ENCODE peak calls at places on chromosomes 5 and 9, in four cellular contexts. L is CD4-positive, alpha-beta T cell; C is naive thymus-derived CD4-positive, alpha-beta T cell; H is kidney. A is an unnamed sample.

GRCh38 chr9:78397045-78397843 is 100.3 kb downstream of the PSAT1 start:
- DNase-seq in L (no peak), C (no peak), H (no peak), A (no peak)

GRCh38 chr9:133101356-133102189 is 19.5 kb downstream of the RALGDS start:
- DNase-seq in L (no peak), C (no peak), H (peak), A (no peak)

GRCh38 chr5:146002491-146002890 is 66.1 kb downstream of the SH3RF2 start:
- DNase-seq in L (no peak), C (no peak), H (no peak), A (no peak)

GRCh38 chr5:69213513-69214215 is 21.0 kb upstream of the CDK7 start:
- DNase-seq in L (no peak), C (no peak), H (no peak), A (no peak)

GRCh38 chr5:7801898-7802614 is 48.9 kb downstream of the CFAP90 start:
- DNase-seq in L (no peak), C (no peak), H (no peak), A (no peak)

GRCh38 chr9:35220659-35221338 is 59.0 kb downstream of the UNC13B start:
- DNase-seq in L (no peak), C (no peak), H (no peak), A (no peak)

GRCh38 chr9:127221695-127222094 is 42.9 kb upstream of the GARNL3 start:
- DNase-seq in L (no peak), C (no peak), H (no peak), A (no peak)

GRCh38 chr9:111036946-111037743 is 1.1 kb downstream of the LPAR1 start:
- DNase-seq in L (no peak), C (no peak), H (no peak), A (no peak)

GRCh38 chr5:10632110-10632903 is 68.4 kb downstream of the ANKRD33B start:
- DNase-seq in L (no peak), C (peak), H (peak), A (no peak)

GRCh38 chr9:79408200-79408599 is 163.6 kb upstream of the TLE4 start:
- DNase-seq in L (no peak), C (no peak), H (no peak), A (no peak)

GRCh38 chr5:72210913-72211670 is 103.8 kb downstream of the MAP1B start:
- DNase-seq in L (no peak), C (no peak), H (peak), A (peak)

GRCh38 chr9:37992924-37993349 is 76.1 kb downstream of the SHB start:
- DNase-seq in L (no peak), C (no peak), H (peak), A (no peak)

GRCh38 chr9:98536542-98537173 is 172.1 kb downstream of the GABBR2 start:
- DNase-seq in L (no peak), C (peak), H (no peak), A (no peak)

GRCh38 chr9:133322701-133323100 is 13.3 kb downstream of the SURF6 start:
- DNase-seq in L (no peak), C (no peak), H (peak), A (no peak)

GRCh38 chr9:36163049-36163839 is 5.9 kb upstream of the CCIN start:
- DNase-seq in L (no peak), C (no peak), H (peak), A (peak)

GRCh38 chr9:34501889-34502425 is 20.8 kb downstream of the ENHO start:
- DNase-seq in L (no peak), C (no peak), H (no peak), A (peak)

GRCh38 chr5:108238936-108239887 is 142.7 kb downstream of the FBXL17 start:
- DNase-seq in L (no peak), C (no peak), H (peak), A (no peak)

GRCh38 chr5:32785639-32786216 is 74.6 kb downstream of the NPR3 start:
- DNase-seq in L (no peak), C (no peak), H (no peak), A (no peak)

GRCh38 chr5:157175071-157175612 is 5.5 kb upstream of the ITK start:
- DNase-seq in L (no peak), C (peak), H (no peak), A (no peak)

GRCh38 chr5:37723147-37723961 is 116.5 kb downstream of the GDNF start:
- DNase-seq in L (no peak), C (peak), H (no peak), A (no peak)

GRCh38 chr9:94112716-94113465 is 28.6 kb downstream of the PTPDC1 start:
- DNase-seq in L (no peak), C (no peak), H (no peak), A (no peak)

GRCh38 chr5:113235884-113236283 is 198.9 kb downstream of the TSSK1B start:
- DNase-seq in L (no peak), C (no peak), H (no peak), A (no peak)

GRCh38 chr9:133117271-133118178 is 3.5 kb downstream of the RALGDS start:
- DNase-seq in L (no peak), C (no peak), H (peak), A (no peak)

GRCh38 chr5:175517824-175518450 is 39.6 kb downstream of the SFXN1 start:
- DNase-seq in L (peak), C (peak), H (no peak), A (no peak)

GRCh38 chr5:126479810-126480209 is 56.6 kb downstream of the GRAMD2B start:
- DNase-seq in L (no peak), C (no peak), H (no peak), A (no peak)

GRCh38 chr5:8363133-8363532 is 494.2 kb downstream of the MTRR start:
- DNase-seq in L (no peak), C (no peak), H (no peak), A (no peak)

GRCh38 chr5:31390256-31390655 is 141.6 kb downstream of the DROSHA start:
- DNase-seq in L (no peak), C (no peak), H (no peak), A (no peak)

GRCh38 chr5:179805070-179805528 is 1.6 kb downstream of the MGAT4B start:
- DNase-seq in L (no peak), C (no peak), H (peak), A (no peak)

GRCh38 chr9:96646081-96646991 is 8.8 kb downstream of the PRXL2C start:
- DNase-seq in L (no peak), C (no peak), H (no peak), A (no peak)

GRCh38 chr5:156522651-156523529 is 195.9 kb downstream of the SGCD start:
- DNase-seq in L (no peak), C (no peak), H (no peak), A (no peak)

GRCh38 chr9:126341461-126341860 is 14.8 kb downstream of the MVB12B start:
- DNase-seq in L (no peak), C (no peak), H (no peak), A (no peak)

GRCh38 chr5:135323701-135324132 is 75.3 kb downstream of the MACROH2A1 start:
- DNase-seq in L (no peak), C (no peak), H (no peak), A (no peak)

GRCh38 chr5:40383719-40384651 is 295.7 kb upstream of the PTGER4 start:
- DNase-seq in L (no peak), C (no peak), H (no peak), A (no peak)

GRCh38 chr9:4126184-4126865 is 173.5 kb downstream of the GLIS3 start:
- DNase-seq in L (no peak), C (no peak), H (no peak), A (no peak)

GRCh38 chr5:78527054-78527884 is 121.3 kb downstream of the LHFPL2 start:
- DNase-seq in L (no peak), C (no peak), H (peak), A (peak)
- H3K27ac ChIP-seq in L (no peak), C (no peak), H (peak), A (peak)

DNA sequence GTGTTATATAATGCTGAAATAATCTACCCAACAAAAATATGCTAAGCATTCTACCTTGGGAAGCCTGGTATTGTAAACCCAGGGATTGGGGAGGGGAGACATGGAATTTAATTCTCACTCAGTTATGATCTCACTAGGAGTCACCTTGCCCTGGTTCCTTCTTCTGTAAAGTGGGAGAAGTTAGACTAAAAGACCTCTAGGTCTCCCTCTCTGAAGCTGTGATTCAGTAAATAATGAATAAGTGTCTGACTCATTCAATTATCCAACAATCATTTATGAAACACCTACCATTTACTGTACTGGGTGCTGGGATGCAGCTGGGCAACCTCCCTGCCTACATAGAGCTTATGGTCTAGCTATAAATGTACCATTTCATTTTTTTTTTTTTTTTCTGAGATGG is 20.2 kb upstream of the SPARC start:
- DNase-seq in L (no peak), C (no peak), H (no peak), A (no peak)
- H3K27ac ChIP-seq in L (no peak), C (no peak), H (no peak), A (peak)

GRCh38 chr9:124222109-124222508 is 35.6 kb upstream of the NEK6 start:
- DNase-seq in L (no peak), C (no peak), H (no peak), A (no peak)

GRCh38 chr9:124225945-124226344 is 31.8 kb upstream of the NEK6 start:
- DNase-seq in L (no peak), C (no peak), H (no peak), A (no peak)

GRCh38 chr9:124221685-124222084 is 36.1 kb upstream of the NEK6 start:
- DNase-seq in L (no peak), C (no peak), H (no peak), A (no peak)

GRCh38 chr9:124220551-124221451 is 36.9 kb upstream of the NEK6 start:
- DNase-seq in L (no peak), C (no peak), H (peak), A (no peak)

GRCh38 chr9:124222918-124223720 is 34.6 kb upstream of the NEK6 start:
- DNase-seq in L (no peak), C (no peak), H (no peak), A (peak)
- H3K27ac ChIP-seq in L (no peak), C (no peak), H (no peak), A (no peak)

DNA sequence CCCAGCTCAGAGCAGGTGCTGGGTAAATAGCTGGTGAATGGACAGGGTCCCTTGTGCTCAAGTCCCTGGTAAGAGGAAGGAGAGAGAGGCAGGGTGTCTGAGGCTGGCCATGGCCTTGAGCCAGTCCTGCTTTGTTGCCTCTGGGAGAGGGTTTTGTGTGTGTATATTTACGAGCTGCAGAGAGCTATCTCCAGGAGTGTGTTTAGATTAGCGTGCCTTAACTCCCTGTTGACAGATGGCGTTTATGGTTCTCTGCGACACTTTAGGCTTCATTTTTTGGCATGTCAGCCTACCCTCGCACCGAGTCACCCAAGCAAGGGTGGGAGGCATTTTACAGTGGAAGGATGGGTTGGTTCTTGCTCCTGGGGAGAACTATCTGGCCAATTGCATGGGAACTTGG is 22.2 kb downstream of the HMCN2 start:
- DNase-seq in L (no peak), C (no peak), H (no peak), A (no peak)
- H3K27ac ChIP-seq in L (no peak), C (no peak), H (no peak), A (no peak)

DNA sequence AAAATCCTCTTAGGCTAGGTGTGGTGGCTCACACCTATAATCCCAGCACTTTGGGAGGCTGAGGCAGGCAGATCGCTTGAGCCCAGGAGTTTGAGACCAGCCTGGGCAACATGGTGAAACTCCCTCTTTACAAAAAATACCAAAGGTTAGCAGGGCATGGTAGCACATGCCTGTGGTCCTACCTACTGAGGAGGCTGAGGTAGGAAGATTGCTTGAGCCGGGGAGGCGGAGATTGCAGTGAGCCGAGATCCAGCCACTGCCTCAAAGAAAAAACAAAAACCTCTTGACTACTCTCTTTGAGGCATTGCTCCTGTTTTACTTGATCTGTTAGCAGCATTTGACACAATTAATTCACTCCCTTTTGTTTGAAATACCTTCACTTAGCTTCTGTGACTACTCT is 20.7 kb downstream of the KIF2A start:
- DNase-seq in L (no peak), C (no peak), H (no peak), A (no peak)
- H3K27ac ChIP-seq in L (no peak), C (peak), H (no peak), A (no peak)

GRCh38 chr5:81851481-81852178 is 100.7 kb upstream of the SSBP2 start:
- DNase-seq in L (peak), C (peak), H (peak), A (peak)

GRCh38 chr5:81849769-81850367 is 99.0 kb upstream of the SSBP2 start:
- DNase-seq in L (no peak), C (no peak), H (no peak), A (no peak)

GRCh38 chr5:81850494-81850893 is 99.6 kb upstream of the SSBP2 start:
- DNase-seq in L (no peak), C (no peak), H (no peak), A (peak)

GRCh38 chr5:81852277-81853004 is 101.5 kb upstream of the SSBP2 start:
- DNase-seq in L (peak), C (no peak), H (peak), A (peak)

DNA sequence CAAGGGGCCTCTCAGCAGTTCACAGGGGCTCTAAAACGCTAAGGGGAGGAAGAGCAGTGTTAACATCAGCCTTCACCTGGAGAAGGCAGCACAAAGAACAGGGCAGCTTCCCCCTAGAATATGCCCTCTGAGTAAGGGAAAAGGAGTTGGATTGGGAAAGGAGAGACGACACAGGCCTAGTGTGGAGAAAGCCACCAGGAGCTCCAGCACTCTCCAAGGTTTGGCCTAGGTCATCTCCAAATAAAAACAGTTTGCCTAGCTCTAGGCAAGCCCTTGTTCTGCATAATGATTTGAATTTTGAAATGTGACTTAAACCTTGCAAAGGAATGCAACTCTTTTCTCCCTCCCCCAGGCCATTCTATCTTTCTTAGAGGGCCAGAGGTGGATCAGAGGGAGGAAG is 100.0 kb upstream of the SSBP2 start:
- DNase-seq in L (no peak), C (no peak), H (no peak), A (no peak)
- H3K27ac ChIP-seq in L (peak), C (peak), H (no peak), A (peak)

GRCh38 chr5:64144429-64145215 is 21.0 kb upstream of the RNF180 start:
- DNase-seq in L (no peak), C (no peak), H (no peak), A (no peak)
- H3K27ac ChIP-seq in L (no peak), C (no peak), H (no peak), A (peak)

GRCh38 chr5:65292196-65292595 is 189.5 kb downstream of the ADAMTS6 start:
- DNase-seq in L (no peak), C (no peak), H (no peak), A (no peak)
- H3K27ac ChIP-seq in L (no peak), C (no peak), H (no peak), A (no peak)

DNA sequence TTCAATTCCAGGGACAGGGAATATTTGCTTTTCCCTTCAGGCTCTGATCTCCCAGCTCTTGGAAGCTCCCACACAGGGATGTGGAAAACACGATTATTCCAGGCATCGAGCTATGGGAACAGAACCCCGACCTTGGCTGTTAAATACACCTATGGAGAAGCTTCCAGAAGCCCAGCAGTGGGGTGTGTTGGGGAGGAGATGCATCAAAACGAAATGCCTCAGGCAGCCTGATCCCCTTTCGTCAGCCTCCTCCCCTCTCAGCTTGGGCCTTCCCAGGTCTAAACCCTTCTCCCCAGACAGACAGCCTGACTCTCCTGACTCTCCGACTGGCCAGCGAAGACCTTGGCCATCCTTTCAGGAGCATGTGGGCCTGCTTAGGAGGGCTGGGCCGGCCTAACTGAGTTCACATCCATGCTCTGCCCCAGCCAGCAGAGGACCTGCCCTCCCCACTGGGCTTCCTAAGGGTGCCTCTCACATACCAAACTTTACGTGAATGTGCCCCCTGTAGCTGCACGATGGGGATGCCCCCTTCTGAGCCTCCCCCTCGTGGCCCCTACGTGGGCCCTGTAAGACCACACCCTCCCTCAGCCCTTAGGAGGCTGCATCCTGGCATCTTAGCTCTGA is 54.5 kb downstream of the NEURL1B start:
- DNase-seq in L (no peak), C (no peak), H (peak), A (no peak)
- H3K27ac ChIP-seq in L (no peak), C (no peak), H (no peak), A (peak)

GRCh38 chr5:77852514-77853352 is 76.6 kb upstream of the TBCA start:
- DNase-seq in L (no peak), C (peak), H (peak), A (no peak)

GRCh38 chr5:77855369-77855768 is 79.2 kb upstream of the TBCA start:
- DNase-seq in L (no peak), C (no peak), H (no peak), A (no peak)

GRCh38 chr5:77851229-77852067 is 75.3 kb upstream of the TBCA start:
- DNase-seq in L (no peak), C (no peak), H (peak), A (no peak)

GRCh38 chr5:77852068-77852513 is 76.0 kb upstream of the TBCA start:
- DNase-seq in L (no peak), C (no peak), H (no peak), A (no peak)

GRCh38 chr5:77853353-77853907 is 77.3 kb upstream of the TBCA start:
- DNase-seq in L (no peak), C (no peak), H (no peak), A (no peak)
- H3K27ac ChIP-seq in L (no peak), C (no peak), H (no peak), A (no peak)